ENCODE peak calls at places on chromosomes 3 and 15, in six cellular contexts. One of them, this sample, is unnamed.

GRCh38 chr3:49133226-49133951 is 539 bp upstream of the LAMB2 start:
- DNase-seq in AG04449: peak
- DNase-seq in sigmoid colon: peak
- DNase-seq in H1: peak
- DNase-seq in tibial nerve: peak
- DNase-seq in dorsolateral prefrontal cortex: peak
- DNase-seq in this sample: no peak

GRCh38 chr15:60590935-60591490 is 112.1 kb upstream of the ICE2 start:
- DNase-seq in AG04449: no peak
- DNase-seq in sigmoid colon: peak
- DNase-seq in dorsolateral prefrontal cortex: peak
- DNase-seq in tibial nerve: peak
- DNase-seq in H1: peak
- DNase-seq in this sample: peak

GRCh38 chr15:35912196-35912595 is 366.2 kb upstream of the DPH6 start:
- DNase-seq in dorsolateral prefrontal cortex: no peak
- DNase-seq in AG04449: no peak
- DNase-seq in tibial nerve: no peak
- DNase-seq in H1: no peak
- DNase-seq in sigmoid colon: no peak
- DNase-seq in this sample: no peak

GRCh38 chr3:107841864-107842263 is 249.0 kb downstream of the CD47 start:
- DNase-seq in H1: no peak
- DNase-seq in tibial nerve: no peak
- DNase-seq in dorsolateral prefrontal cortex: no peak
- DNase-seq in sigmoid colon: no peak
- DNase-seq in AG04449: no peak
- DNase-seq in this sample: no peak

GRCh38 chr3:181103605-181104004 is 114.1 kb upstream of the DNAJC19 start:
- DNase-seq in sigmoid colon: no peak
- DNase-seq in tibial nerve: no peak
- DNase-seq in dorsolateral prefrontal cortex: no peak
- DNase-seq in H1: no peak
- DNase-seq in AG04449: no peak
- DNase-seq in this sample: no peak

GRCh38 chr3:185928532-185928931 is 9.3 kb downstream of the TRA2B start:
- DNase-seq in AG04449: no peak
- DNase-seq in dorsolateral prefrontal cortex: no peak
- DNase-seq in sigmoid colon: no peak
- DNase-seq in tibial nerve: no peak
- DNase-seq in H1: no peak
- DNase-seq in this sample: no peak

GRCh38 chr3:77524467-77524866 is 484.6 kb downstream of the ROBO2 start:
- DNase-seq in tibial nerve: no peak
- DNase-seq in dorsolateral prefrontal cortex: no peak
- DNase-seq in AG04449: no peak
- DNase-seq in sigmoid colon: no peak
- DNase-seq in H1: no peak
- DNase-seq in this sample: no peak

GRCh38 chr3:113648524-113648923 is 47.9 kb downstream of the USF3 start:
- DNase-seq in H1: no peak
- DNase-seq in sigmoid colon: no peak
- DNase-seq in tibial nerve: no peak
- DNase-seq in AG04449: no peak
- DNase-seq in dorsolateral prefrontal cortex: no peak
- DNase-seq in this sample: no peak

GRCh38 chr3:40847571-40847992 is 322.8 kb downstream of the ZNF621 start:
- DNase-seq in AG04449: no peak
- DNase-seq in tibial nerve: peak
- DNase-seq in sigmoid colon: no peak
- DNase-seq in H1: no peak
- DNase-seq in dorsolateral prefrontal cortex: no peak
- DNase-seq in this sample: no peak

GRCh38 chr15:83567318-83567717 is 86.6 kb upstream of the ADAMTSL3 start:
- DNase-seq in tibial nerve: no peak
- DNase-seq in sigmoid colon: no peak
- DNase-seq in AG04449: no peak
- DNase-seq in H1: no peak
- DNase-seq in dorsolateral prefrontal cortex: no peak
- DNase-seq in this sample: no peak

GRCh38 chr3:190330936-190331734 is 8.9 kb upstream of the CLDN1 start:
- DNase-seq in H1: no peak
- DNase-seq in tibial nerve: no peak
- DNase-seq in AG04449: no peak
- DNase-seq in dorsolateral prefrontal cortex: no peak
- DNase-seq in sigmoid colon: no peak
- DNase-seq in this sample: no peak

GRCh38 chr3:186828340-186828739 is 14.2 kb upstream of the ADIPOQ start:
- DNase-seq in AG04449: no peak
- DNase-seq in sigmoid colon: no peak
- DNase-seq in H1: no peak
- DNase-seq in dorsolateral prefrontal cortex: no peak
- DNase-seq in tibial nerve: no peak
- DNase-seq in this sample: no peak

GRCh38 chr3:170572665-170573253 is 13.1 kb downstream of the SLC7A14 start:
- DNase-seq in sigmoid colon: no peak
- DNase-seq in AG04449: no peak
- DNase-seq in H1: no peak
- DNase-seq in tibial nerve: no peak
- DNase-seq in dorsolateral prefrontal cortex: no peak
- DNase-seq in this sample: peak

GRCh38 chr3:168036654-168037419 is 58.9 kb downstream of the GOLIM4 start:
- DNase-seq in H1: no peak
- DNase-seq in AG04449: no peak
- DNase-seq in dorsolateral prefrontal cortex: no peak
- DNase-seq in tibial nerve: no peak
- DNase-seq in sigmoid colon: no peak
- DNase-seq in this sample: no peak

GRCh38 chr3:130905551-130905950 is 11.7 kb downstream of the ATP2C1 start:
- DNase-seq in sigmoid colon: no peak
- DNase-seq in AG04449: no peak
- DNase-seq in tibial nerve: no peak
- DNase-seq in dorsolateral prefrontal cortex: no peak
- DNase-seq in H1: no peak
- DNase-seq in this sample: no peak

GRCh38 chr3:3560566-3561336 is 238.5 kb upstream of the LRRN1 start:
- DNase-seq in tibial nerve: no peak
- DNase-seq in AG04449: no peak
- DNase-seq in H1: no peak
- DNase-seq in dorsolateral prefrontal cortex: no peak
- DNase-seq in sigmoid colon: no peak
- DNase-seq in this sample: no peak

GRCh38 chr15:77012868-77013267 is 17.9 kb downstream of the PSTPIP1 start:
- DNase-seq in dorsolateral prefrontal cortex: no peak
- DNase-seq in H1: no peak
- DNase-seq in sigmoid colon: no peak
- DNase-seq in AG04449: no peak
- DNase-seq in tibial nerve: no peak
- DNase-seq in this sample: peak

GRCh38 chr3:153038779-153039178 is 123.2 kb upstream of the RAP2B start:
- DNase-seq in tibial nerve: no peak
- DNase-seq in sigmoid colon: no peak
- DNase-seq in H1: no peak
- DNase-seq in AG04449: no peak
- DNase-seq in dorsolateral prefrontal cortex: no peak
- DNase-seq in this sample: no peak

GRCh38 chr3:39065197-39065596 is 13.4 kb downstream of the WDR48 start:
- DNase-seq in sigmoid colon: no peak
- DNase-seq in AG04449: no peak
- DNase-seq in dorsolateral prefrontal cortex: no peak
- DNase-seq in H1: no peak
- DNase-seq in tibial nerve: no peak
- DNase-seq in this sample: peak

GRCh38 chr3:128549283-128550112 is 56.5 kb upstream of the GATA2 start:
- DNase-seq in tibial nerve: no peak
- DNase-seq in sigmoid colon: no peak
- DNase-seq in dorsolateral prefrontal cortex: no peak
- DNase-seq in AG04449: peak
- DNase-seq in H1: no peak
- DNase-seq in this sample: no peak

DNA sequence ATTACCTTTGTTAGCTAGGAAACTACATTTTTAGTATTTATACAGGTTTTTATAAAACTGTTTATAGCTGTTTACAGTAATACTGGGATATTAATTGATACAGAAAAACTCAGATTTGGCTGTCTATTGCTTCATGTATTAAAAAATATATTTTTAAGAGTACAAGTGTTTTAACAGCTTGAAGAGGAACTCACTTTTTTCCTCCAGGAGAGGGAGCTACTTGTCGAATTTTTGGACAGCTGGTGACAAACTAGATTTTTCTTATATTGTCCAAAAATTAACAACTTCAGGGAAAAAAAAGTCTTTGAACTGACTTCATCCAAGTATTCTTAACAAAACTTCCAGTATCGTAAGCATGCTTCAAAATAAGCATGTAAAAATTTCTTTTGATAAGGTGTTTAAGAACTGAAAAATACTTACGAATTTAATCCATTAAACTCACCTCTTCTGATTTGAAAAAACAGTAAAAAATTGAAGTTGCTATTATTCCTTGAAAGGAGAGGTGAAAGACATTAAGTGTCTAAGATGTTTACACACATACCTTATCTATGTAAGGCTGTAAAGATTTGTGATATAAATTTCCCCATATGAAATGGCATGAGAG is 4.0 kb downstream of the DIPK2A start:
- DNase-seq in H1: no peak
- DNase-seq in tibial nerve: peak
- DNase-seq in dorsolateral prefrontal cortex: no peak
- DNase-seq in AG04449: no peak
- DNase-seq in sigmoid colon: no peak
- DNase-seq in this sample: no peak
- TF ChIP-seq CTCF in H1: peak
- TF ChIP-seq CTCF in tibial nerve: peak
- TF ChIP-seq CTCF in dorsolateral prefrontal cortex: peak
- TF ChIP-seq CTCF in AG04449: peak
- TF ChIP-seq CTCF in sigmoid colon: peak
- TF ChIP-seq CTCF in this sample: peak

GRCh38 chr3:9916346-9916733 is 558 bp upstream of the IL17RC start:
- DNase-seq in AG04449: no peak
- DNase-seq in sigmoid colon: peak
- DNase-seq in tibial nerve: peak
- DNase-seq in H1: no peak
- DNase-seq in dorsolateral prefrontal cortex: no peak
- DNase-seq in this sample: no peak

GRCh38 chr3:9916734-9917680 is at the start of gene IL17RC:
- DNase-seq in dorsolateral prefrontal cortex: peak
- DNase-seq in sigmoid colon: peak
- DNase-seq in tibial nerve: peak
- DNase-seq in H1: peak
- DNase-seq in AG04449: no peak
- DNase-seq in this sample: no peak

GRCh38 chr3:9914559-9915251 is 2.2 kb upstream of the IL17RC start:
- DNase-seq in AG04449: no peak
- DNase-seq in tibial nerve: no peak
- DNase-seq in sigmoid colon: no peak
- DNase-seq in dorsolateral prefrontal cortex: no peak
- DNase-seq in H1: no peak
- DNase-seq in this sample: no peak

GRCh38 chr3:9914011-9914410 is 2.9 kb upstream of the IL17RC start:
- DNase-seq in AG04449: no peak
- DNase-seq in sigmoid colon: no peak
- DNase-seq in tibial nerve: no peak
- DNase-seq in dorsolateral prefrontal cortex: no peak
- DNase-seq in H1: no peak
- DNase-seq in this sample: no peak

GRCh38 chr3:9915252-9916141 is 1.4 kb upstream of the IL17RC start:
- DNase-seq in tibial nerve: peak
- DNase-seq in AG04449: no peak
- DNase-seq in sigmoid colon: peak
- DNase-seq in dorsolateral prefrontal cortex: peak
- DNase-seq in H1: peak
- DNase-seq in this sample: no peak
- TF ChIP-seq CTCF in tibial nerve: peak
- TF ChIP-seq CTCF in AG04449: peak
- TF ChIP-seq CTCF in sigmoid colon: peak
- TF ChIP-seq CTCF in dorsolateral prefrontal cortex: peak
- TF ChIP-seq CTCF in H1: no peak
- TF ChIP-seq CTCF in this sample: peak

DNA sequence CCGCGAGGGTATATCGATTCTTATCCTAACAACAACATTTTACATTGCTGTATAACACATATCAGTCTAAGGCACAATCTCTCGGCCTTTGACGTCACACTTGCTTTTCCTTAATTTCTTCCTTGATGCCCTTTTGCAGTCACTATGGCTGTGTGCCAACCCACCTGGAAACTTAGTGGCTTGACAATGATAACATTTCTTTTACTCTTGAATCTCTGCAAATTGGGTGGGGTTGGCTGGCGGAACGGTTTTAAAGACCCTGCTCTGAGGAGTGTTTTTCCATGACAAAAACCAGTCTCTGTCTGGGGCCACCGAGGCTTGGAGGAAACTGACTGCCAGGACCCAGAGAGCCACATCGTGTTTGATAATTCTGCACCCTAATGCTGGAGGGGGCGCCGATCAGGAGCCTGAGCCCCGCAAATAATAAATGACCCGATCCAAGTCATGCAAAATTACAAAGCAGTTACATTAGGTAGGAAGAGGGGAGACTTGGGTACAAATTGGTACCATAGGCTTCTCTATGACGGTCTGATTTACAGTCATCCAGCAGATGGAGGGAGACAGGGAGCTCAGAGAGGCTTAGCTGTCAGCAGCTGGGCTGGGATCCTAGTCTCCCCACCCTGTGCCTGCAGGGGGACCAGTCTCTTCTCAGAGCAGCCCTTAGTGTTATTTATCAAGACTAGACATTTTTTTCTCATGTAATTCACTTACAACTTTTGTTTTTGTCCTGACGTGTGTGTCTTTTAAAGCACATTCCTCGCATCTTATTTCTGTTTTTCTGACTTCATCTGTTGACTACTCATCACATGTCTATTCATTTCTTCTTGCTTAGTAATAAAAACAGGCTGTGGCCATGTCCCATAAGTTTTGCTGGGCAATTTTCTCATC is 115.8 kb downstream of the KLF13 start:
- DNase-seq in tibial nerve: no peak
- DNase-seq in dorsolateral prefrontal cortex: no peak
- DNase-seq in H1: no peak
- DNase-seq in AG04449: peak
- DNase-seq in sigmoid colon: no peak
- DNase-seq in this sample: no peak
- TF ChIP-seq CTCF in tibial nerve: peak
- TF ChIP-seq CTCF in dorsolateral prefrontal cortex: no peak
- TF ChIP-seq CTCF in H1: peak
- TF ChIP-seq CTCF in AG04449: peak
- TF ChIP-seq CTCF in sigmoid colon: no peak
- TF ChIP-seq CTCF in this sample: no peak

GRCh38 chr3:106542101-106542769 is 673.4 kb upstream of the CBLB start:
- DNase-seq in tibial nerve: no peak
- DNase-seq in AG04449: no peak
- DNase-seq in dorsolateral prefrontal cortex: no peak
- DNase-seq in H1: no peak
- DNase-seq in sigmoid colon: no peak
- DNase-seq in this sample: no peak

DNA sequence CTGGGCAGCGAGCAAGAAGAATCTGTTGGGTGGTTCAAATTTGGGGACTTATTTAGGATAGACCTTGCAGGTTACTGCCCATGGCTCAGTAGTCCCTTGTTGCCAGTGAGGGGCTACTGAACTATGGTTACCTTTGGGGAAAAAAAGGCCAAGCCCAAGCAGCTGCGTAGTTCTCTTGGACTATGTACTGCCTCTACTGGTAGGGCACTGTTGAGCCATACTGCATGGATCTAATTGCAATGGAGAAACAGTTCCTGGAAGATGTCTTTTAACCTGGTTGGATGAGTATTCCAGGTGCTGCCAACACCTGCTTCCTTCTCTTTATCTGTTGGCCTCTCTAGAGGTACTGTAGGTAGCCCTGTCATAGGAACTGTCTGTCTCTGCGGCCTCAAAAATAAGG is 671.9 kb upstream of the CBLB start:
- DNase-seq in sigmoid colon: no peak
- DNase-seq in tibial nerve: no peak
- DNase-seq in H1: no peak
- DNase-seq in dorsolateral prefrontal cortex: no peak
- DNase-seq in AG04449: no peak
- DNase-seq in this sample: no peak
- TF ChIP-seq CTCF in sigmoid colon: no peak
- TF ChIP-seq CTCF in tibial nerve: no peak
- TF ChIP-seq CTCF in H1: peak
- TF ChIP-seq CTCF in dorsolateral prefrontal cortex: no peak
- TF ChIP-seq CTCF in AG04449: no peak
- TF ChIP-seq CTCF in this sample: no peak

This sample was measured in GM10248.